ENCODE peak calls at places on chromosomes 1 and 21, in nine cellular contexts. One of them, this sample, is unnamed.

GRCh38 chr1:13764933-13765332 is 64.9 kb downstream of the PRDM2 start:
- DNase-seq in prostate gland: no peak
- DNase-seq in RWPE1: no peak
- DNase-seq in stimulated activated CD4-positive, alpha-beta T cell treated with anti-CD3 and anti-CD28 coated beads, Interleukin-1b, Interleukin-23, amount 100 ng/mL, for 1 hour: no peak
- DNase-seq in cerebellar cortex: no peak
- DNase-seq in GM12891: no peak
- DNase-seq in progenitor cell of endocrine pancreas: no peak
- DNase-seq in NCI-H1694: no peak
- DNase-seq in iris pigment epithelial cell: no peak
- DNase-seq in this sample: no peak

GRCh38 chr21:42366292-42367010 is at the start of gene TFF1:
- DNase-seq in prostate gland: peak
- DNase-seq in RWPE1: no peak
- DNase-seq in stimulated activated CD4-positive, alpha-beta T cell treated with anti-CD3 and anti-CD28 coated beads, Interleukin-1b, Interleukin-23, amount 100 ng/mL, for 1 hour: no peak
- DNase-seq in cerebellar cortex: no peak
- DNase-seq in GM12891: no peak
- DNase-seq in progenitor cell of endocrine pancreas: no peak
- DNase-seq in NCI-H1694: no peak
- DNase-seq in iris pigment epithelial cell: no peak
- DNase-seq in this sample: no peak

GRCh38 chr1:236016782-236017400 is 48.0 kb downstream of the NID1 start:
- DNase-seq in prostate gland: no peak
- DNase-seq in RWPE1: peak
- DNase-seq in stimulated activated CD4-positive, alpha-beta T cell treated with anti-CD3 and anti-CD28 coated beads, Interleukin-1b, Interleukin-23, amount 100 ng/mL, for 1 hour: no peak
- DNase-seq in cerebellar cortex: no peak
- DNase-seq in GM12891: no peak
- DNase-seq in progenitor cell of endocrine pancreas: no peak
- DNase-seq in NCI-H1694: no peak
- DNase-seq in iris pigment epithelial cell: peak
- DNase-seq in this sample: no peak

GRCh38 chr1:52850951-52851350 is 8.4 kb downstream of the ZYG11A start:
- DNase-seq in prostate gland: no peak
- DNase-seq in RWPE1: no peak
- DNase-seq in stimulated activated CD4-positive, alpha-beta T cell treated with anti-CD3 and anti-CD28 coated beads, Interleukin-1b, Interleukin-23, amount 100 ng/mL, for 1 hour: no peak
- DNase-seq in cerebellar cortex: no peak
- DNase-seq in GM12891: no peak
- DNase-seq in progenitor cell of endocrine pancreas: no peak
- DNase-seq in NCI-H1694: no peak
- DNase-seq in iris pigment epithelial cell: no peak
- DNase-seq in this sample: no peak

GRCh38 chr1:89607888-89608626 is 24.9 kb upstream of the LRRC8C start:
- DNase-seq in prostate gland: no peak
- DNase-seq in RWPE1: no peak
- DNase-seq in stimulated activated CD4-positive, alpha-beta T cell treated with anti-CD3 and anti-CD28 coated beads, Interleukin-1b, Interleukin-23, amount 100 ng/mL, for 1 hour: no peak
- DNase-seq in cerebellar cortex: no peak
- DNase-seq in GM12891: no peak
- DNase-seq in progenitor cell of endocrine pancreas: no peak
- DNase-seq in NCI-H1694: no peak
- DNase-seq in iris pigment epithelial cell: no peak
- DNase-seq in this sample: no peak

GRCh38 chr1:2459757-2460156 is 16.3 kb upstream of the PLCH2 start:
- DNase-seq in prostate gland: no peak
- DNase-seq in RWPE1: no peak
- DNase-seq in stimulated activated CD4-positive, alpha-beta T cell treated with anti-CD3 and anti-CD28 coated beads, Interleukin-1b, Interleukin-23, amount 100 ng/mL, for 1 hour: no peak
- DNase-seq in cerebellar cortex: peak
- DNase-seq in GM12891: no peak
- DNase-seq in progenitor cell of endocrine pancreas: no peak
- DNase-seq in NCI-H1694: no peak
- DNase-seq in iris pigment epithelial cell: peak
- DNase-seq in this sample: no peak

GRCh38 chr1:151831605-151832004 is at the start of gene RORC:
- DNase-seq in prostate gland: peak
- DNase-seq in RWPE1: no peak
- DNase-seq in stimulated activated CD4-positive, alpha-beta T cell treated with anti-CD3 and anti-CD28 coated beads, Interleukin-1b, Interleukin-23, amount 100 ng/mL, for 1 hour: no peak
- DNase-seq in cerebellar cortex: peak
- DNase-seq in GM12891: no peak
- DNase-seq in progenitor cell of endocrine pancreas: no peak
- DNase-seq in NCI-H1694: no peak
- DNase-seq in iris pigment epithelial cell: no peak
- DNase-seq in this sample: no peak

GRCh38 chr21:27251752-27252151 is 284.9 kb upstream of the ADAMTS5 start:
- DNase-seq in prostate gland: no peak
- DNase-seq in RWPE1: no peak
- DNase-seq in stimulated activated CD4-positive, alpha-beta T cell treated with anti-CD3 and anti-CD28 coated beads, Interleukin-1b, Interleukin-23, amount 100 ng/mL, for 1 hour: no peak
- DNase-seq in cerebellar cortex: no peak
- DNase-seq in GM12891: no peak
- DNase-seq in progenitor cell of endocrine pancreas: no peak
- DNase-seq in NCI-H1694: no peak
- DNase-seq in iris pigment epithelial cell: no peak
- DNase-seq in this sample: no peak

GRCh38 chr1:117857434-117857833 is 72.0 kb downstream of the GDAP2 start:
- DNase-seq in prostate gland: no peak
- DNase-seq in RWPE1: no peak
- DNase-seq in stimulated activated CD4-positive, alpha-beta T cell treated with anti-CD3 and anti-CD28 coated beads, Interleukin-1b, Interleukin-23, amount 100 ng/mL, for 1 hour: no peak
- DNase-seq in cerebellar cortex: no peak
- DNase-seq in GM12891: no peak
- DNase-seq in progenitor cell of endocrine pancreas: no peak
- DNase-seq in NCI-H1694: no peak
- DNase-seq in iris pigment epithelial cell: no peak
- DNase-seq in this sample: no peak

GRCh38 chr1:87336623-87337067 is 8.0 kb downstream of the LMO4 start:
- DNase-seq in prostate gland: no peak
- DNase-seq in RWPE1: no peak
- DNase-seq in stimulated activated CD4-positive, alpha-beta T cell treated with anti-CD3 and anti-CD28 coated beads, Interleukin-1b, Interleukin-23, amount 100 ng/mL, for 1 hour: no peak
- DNase-seq in cerebellar cortex: no peak
- DNase-seq in GM12891: no peak
- DNase-seq in progenitor cell of endocrine pancreas: no peak
- DNase-seq in NCI-H1694: no peak
- DNase-seq in iris pigment epithelial cell: no peak
- DNase-seq in this sample: no peak

GRCh38 chr21:18041012-18041411 is 203.6 kb upstream of the CHODL start:
- DNase-seq in prostate gland: no peak
- DNase-seq in RWPE1: no peak
- DNase-seq in stimulated activated CD4-positive, alpha-beta T cell treated with anti-CD3 and anti-CD28 coated beads, Interleukin-1b, Interleukin-23, amount 100 ng/mL, for 1 hour: no peak
- DNase-seq in cerebellar cortex: peak
- DNase-seq in GM12891: no peak
- DNase-seq in progenitor cell of endocrine pancreas: no peak
- DNase-seq in NCI-H1694: peak
- DNase-seq in iris pigment epithelial cell: no peak
- DNase-seq in this sample: no peak

GRCh38 chr1:201459775-201460174 is 9.2 kb downstream of the PHLDA3 start:
- DNase-seq in prostate gland: no peak
- DNase-seq in RWPE1: no peak
- DNase-seq in stimulated activated CD4-positive, alpha-beta T cell treated with anti-CD3 and anti-CD28 coated beads, Interleukin-1b, Interleukin-23, amount 100 ng/mL, for 1 hour: no peak
- DNase-seq in cerebellar cortex: no peak
- DNase-seq in GM12891: no peak
- DNase-seq in progenitor cell of endocrine pancreas: no peak
- DNase-seq in NCI-H1694: no peak
- DNase-seq in iris pigment epithelial cell: no peak
- DNase-seq in this sample: no peak

GRCh38 chr1:156616463-156616862 is 2.8 kb upstream of the HAPLN2 start:
- DNase-seq in prostate gland: peak
- DNase-seq in RWPE1: no peak
- DNase-seq in stimulated activated CD4-positive, alpha-beta T cell treated with anti-CD3 and anti-CD28 coated beads, Interleukin-1b, Interleukin-23, amount 100 ng/mL, for 1 hour: no peak
- DNase-seq in cerebellar cortex: no peak
- DNase-seq in GM12891: no peak
- DNase-seq in progenitor cell of endocrine pancreas: no peak
- DNase-seq in NCI-H1694: no peak
- DNase-seq in iris pigment epithelial cell: peak
- DNase-seq in this sample: peak

GRCh38 chr1:2258996-2259395 is 30.9 kb downstream of the SKI start:
- DNase-seq in prostate gland: no peak
- DNase-seq in RWPE1: no peak
- DNase-seq in stimulated activated CD4-positive, alpha-beta T cell treated with anti-CD3 and anti-CD28 coated beads, Interleukin-1b, Interleukin-23, amount 100 ng/mL, for 1 hour: peak
- DNase-seq in cerebellar cortex: no peak
- DNase-seq in GM12891: no peak
- DNase-seq in progenitor cell of endocrine pancreas: no peak
- DNase-seq in NCI-H1694: no peak
- DNase-seq in iris pigment epithelial cell: no peak
- DNase-seq in this sample: no peak

GRCh38 chr1:159207774-159208459 is 3.2 kb downstream of the ACKR1 start:
- DNase-seq in prostate gland: no peak
- DNase-seq in RWPE1: no peak
- DNase-seq in stimulated activated CD4-positive, alpha-beta T cell treated with anti-CD3 and anti-CD28 coated beads, Interleukin-1b, Interleukin-23, amount 100 ng/mL, for 1 hour: no peak
- DNase-seq in cerebellar cortex: peak
- DNase-seq in GM12891: no peak
- DNase-seq in progenitor cell of endocrine pancreas: no peak
- DNase-seq in NCI-H1694: no peak
- DNase-seq in iris pigment epithelial cell: no peak
- DNase-seq in this sample: no peak

GRCh38 chr1:62076286-62076685 is 118.4 kb upstream of the L1TD1 start:
- DNase-seq in prostate gland: no peak
- DNase-seq in RWPE1: peak
- DNase-seq in stimulated activated CD4-positive, alpha-beta T cell treated with anti-CD3 and anti-CD28 coated beads, Interleukin-1b, Interleukin-23, amount 100 ng/mL, for 1 hour: no peak
- DNase-seq in cerebellar cortex: no peak
- DNase-seq in GM12891: no peak
- DNase-seq in progenitor cell of endocrine pancreas: no peak
- DNase-seq in NCI-H1694: no peak
- DNase-seq in iris pigment epithelial cell: peak
- DNase-seq in this sample: no peak

GRCh38 chr1:200496937-200497336 is 87.1 kb upstream of the ZNF281 start:
- DNase-seq in prostate gland: no peak
- DNase-seq in RWPE1: no peak
- DNase-seq in stimulated activated CD4-positive, alpha-beta T cell treated with anti-CD3 and anti-CD28 coated beads, Interleukin-1b, Interleukin-23, amount 100 ng/mL, for 1 hour: no peak
- DNase-seq in cerebellar cortex: no peak
- DNase-seq in GM12891: no peak
- DNase-seq in progenitor cell of endocrine pancreas: no peak
- DNase-seq in NCI-H1694: no peak
- DNase-seq in iris pigment epithelial cell: no peak
- DNase-seq in this sample: no peak

GRCh38 chr21:45032977-45033705 is 41.2 kb upstream of the ADARB1 start:
- DNase-seq in prostate gland: no peak
- DNase-seq in RWPE1: no peak
- DNase-seq in stimulated activated CD4-positive, alpha-beta T cell treated with anti-CD3 and anti-CD28 coated beads, Interleukin-1b, Interleukin-23, amount 100 ng/mL, for 1 hour: no peak
- DNase-seq in cerebellar cortex: no peak
- DNase-seq in GM12891: no peak
- DNase-seq in progenitor cell of endocrine pancreas: no peak
- DNase-seq in NCI-H1694: no peak
- DNase-seq in iris pigment epithelial cell: no peak
- DNase-seq in this sample: no peak

GRCh38 chr1:117534995-117535467 is 70.8 kb upstream of the TENT5C start:
- DNase-seq in prostate gland: peak
- DNase-seq in RWPE1: peak
- DNase-seq in stimulated activated CD4-positive, alpha-beta T cell treated with anti-CD3 and anti-CD28 coated beads, Interleukin-1b, Interleukin-23, amount 100 ng/mL, for 1 hour: no peak
- DNase-seq in cerebellar cortex: peak
- DNase-seq in GM12891: peak
- DNase-seq in progenitor cell of endocrine pancreas: peak
- DNase-seq in NCI-H1694: peak
- DNase-seq in iris pigment epithelial cell: peak
- DNase-seq in this sample: peak

GRCh38 chr1:161834967-161835366 is 68.8 kb downstream of the ATF6 start:
- DNase-seq in prostate gland: no peak
- DNase-seq in RWPE1: no peak
- DNase-seq in stimulated activated CD4-positive, alpha-beta T cell treated with anti-CD3 and anti-CD28 coated beads, Interleukin-1b, Interleukin-23, amount 100 ng/mL, for 1 hour: no peak
- DNase-seq in cerebellar cortex: no peak
- DNase-seq in GM12891: no peak
- DNase-seq in progenitor cell of endocrine pancreas: no peak
- DNase-seq in NCI-H1694: no peak
- DNase-seq in iris pigment epithelial cell: peak
- DNase-seq in this sample: no peak

GRCh38 chr1:9338354-9339250 is 45.9 kb downstream of the SPSB1 start:
- DNase-seq in prostate gland: peak
- DNase-seq in RWPE1: no peak
- DNase-seq in stimulated activated CD4-positive, alpha-beta T cell treated with anti-CD3 and anti-CD28 coated beads, Interleukin-1b, Interleukin-23, amount 100 ng/mL, for 1 hour: no peak
- DNase-seq in cerebellar cortex: no peak
- DNase-seq in GM12891: no peak
- DNase-seq in progenitor cell of endocrine pancreas: no peak
- DNase-seq in NCI-H1694: no peak
- DNase-seq in iris pigment epithelial cell: peak
- DNase-seq in this sample: no peak

GRCh38 chr1:17970757-17971156 is 136.8 kb upstream of the IGSF21 start:
- DNase-seq in prostate gland: no peak
- DNase-seq in RWPE1: no peak
- DNase-seq in stimulated activated CD4-positive, alpha-beta T cell treated with anti-CD3 and anti-CD28 coated beads, Interleukin-1b, Interleukin-23, amount 100 ng/mL, for 1 hour: no peak
- DNase-seq in cerebellar cortex: no peak
- DNase-seq in GM12891: peak
- DNase-seq in progenitor cell of endocrine pancreas: no peak
- DNase-seq in NCI-H1694: no peak
- DNase-seq in iris pigment epithelial cell: no peak
- DNase-seq in this sample: no peak

GRCh38 chr1:61588736-61589381 is 136.1 kb downstream of the TM2D1 start:
- DNase-seq in prostate gland: peak
- DNase-seq in RWPE1: peak
- DNase-seq in stimulated activated CD4-positive, alpha-beta T cell treated with anti-CD3 and anti-CD28 coated beads, Interleukin-1b, Interleukin-23, amount 100 ng/mL, for 1 hour: peak
- DNase-seq in cerebellar cortex: peak
- DNase-seq in GM12891: peak
- DNase-seq in progenitor cell of endocrine pancreas: peak
- DNase-seq in NCI-H1694: peak
- DNase-seq in iris pigment epithelial cell: peak
- DNase-seq in this sample: peak

GRCh38 chr1:35894183-35894582 is 11.2 kb downstream of the AGO1 start:
- DNase-seq in prostate gland: no peak
- DNase-seq in RWPE1: no peak
- DNase-seq in stimulated activated CD4-positive, alpha-beta T cell treated with anti-CD3 and anti-CD28 coated beads, Interleukin-1b, Interleukin-23, amount 100 ng/mL, for 1 hour: no peak
- DNase-seq in cerebellar cortex: no peak
- DNase-seq in GM12891: peak
- DNase-seq in progenitor cell of endocrine pancreas: no peak
- DNase-seq in NCI-H1694: no peak
- DNase-seq in iris pigment epithelial cell: peak
- DNase-seq in this sample: no peak

GRCh38 chr1:116777831-116778830 is 23.9 kb downstream of the CD2 start:
- DNase-seq in prostate gland: no peak
- DNase-seq in RWPE1: no peak
- DNase-seq in stimulated activated CD4-positive, alpha-beta T cell treated with anti-CD3 and anti-CD28 coated beads, Interleukin-1b, Interleukin-23, amount 100 ng/mL, for 1 hour: no peak
- DNase-seq in cerebellar cortex: no peak
- DNase-seq in GM12891: no peak
- DNase-seq in progenitor cell of endocrine pancreas: no peak
- DNase-seq in NCI-H1694: no peak
- DNase-seq in iris pigment epithelial cell: peak
- DNase-seq in this sample: no peak

GRCh38 chr1:25815208-25816111 is 4.3 kb upstream of the MTFR1L start:
- DNase-seq in prostate gland: no peak
- DNase-seq in RWPE1: no peak
- DNase-seq in stimulated activated CD4-positive, alpha-beta T cell treated with anti-CD3 and anti-CD28 coated beads, Interleukin-1b, Interleukin-23, amount 100 ng/mL, for 1 hour: no peak
- DNase-seq in cerebellar cortex: no peak
- DNase-seq in GM12891: no peak
- DNase-seq in progenitor cell of endocrine pancreas: no peak
- DNase-seq in NCI-H1694: no peak
- DNase-seq in iris pigment epithelial cell: no peak
- DNase-seq in this sample: no peak

GRCh38 chr1:228218513-228219244 is 10.8 kb downstream of the OBSCN start:
- DNase-seq in prostate gland: no peak
- DNase-seq in RWPE1: no peak
- DNase-seq in stimulated activated CD4-positive, alpha-beta T cell treated with anti-CD3 and anti-CD28 coated beads, Interleukin-1b, Interleukin-23, amount 100 ng/mL, for 1 hour: no peak
- DNase-seq in cerebellar cortex: no peak
- DNase-seq in GM12891: no peak
- DNase-seq in progenitor cell of endocrine pancreas: no peak
- DNase-seq in NCI-H1694: no peak
- DNase-seq in iris pigment epithelial cell: no peak
- DNase-seq in this sample: no peak

GRCh38 chr1:108600504-108600903 is 40.6 kb downstream of the EEIG2 start:
- DNase-seq in prostate gland: no peak
- DNase-seq in RWPE1: no peak
- DNase-seq in stimulated activated CD4-positive, alpha-beta T cell treated with anti-CD3 and anti-CD28 coated beads, Interleukin-1b, Interleukin-23, amount 100 ng/mL, for 1 hour: no peak
- DNase-seq in cerebellar cortex: no peak
- DNase-seq in GM12891: no peak
- DNase-seq in progenitor cell of endocrine pancreas: no peak
- DNase-seq in NCI-H1694: no peak
- DNase-seq in iris pigment epithelial cell: no peak
- DNase-seq in this sample: no peak